ENCODE peak calls at places on chromosomes 12 and 14, in four cellular contexts. One of them, this sample, is unnamed. For H3K9me2 and H3K4me1, the result is how much of the 10 kb centered on the place peaks cover.

GRCh38 chr14:62031504-62031903 is 269.3 kb downstream of the SNAPC1 start:
- DNase-seq in HCT116: no peak
- DNase-seq in GM23248: no peak
- DNase-seq in GM23338: no peak
- DNase-seq in this sample: no peak

GRCh38 chr14:32394038-32394437 is 64.9 kb downstream of the AKAP6 start:
- DNase-seq in HCT116: no peak
- DNase-seq in GM23248: no peak
- DNase-seq in GM23338: no peak
- DNase-seq in this sample: no peak

GRCh38 chr12:114038962-114039361 is 72.8 kb upstream of the RBM19 start:
- DNase-seq in HCT116: no peak
- DNase-seq in GM23248: no peak
- DNase-seq in GM23338: no peak
- DNase-seq in this sample: no peak

GRCh38 chr14:68692916-68693771 is 99.7 kb downstream of the ZFP36L1 start:
- DNase-seq in HCT116: no peak
- DNase-seq in GM23248: peak
- DNase-seq in GM23338: no peak
- DNase-seq in this sample: no peak

GRCh38 chr12:68200854-68201253 is 24.8 kb downstream of the IL26 start:
- DNase-seq in HCT116: no peak
- DNase-seq in GM23248: no peak
- DNase-seq in GM23338: no peak
- DNase-seq in this sample: no peak

GRCh38 chr12:114440450-114441383 is 34.8 kb upstream of the TBX5 start:
- DNase-seq in HCT116: no peak
- DNase-seq in GM23248: peak
- DNase-seq in GM23338: peak
- DNase-seq in this sample: no peak

GRCh38 chr14:64440494-64440893 is 24.8 kb upstream of the AKAP5 start:
- DNase-seq in HCT116: no peak
- DNase-seq in GM23248: peak
- DNase-seq in GM23338: no peak
- DNase-seq in this sample: no peak

GRCh38 chr12:45435945-45436710 is 220.2 kb downstream of the ANO6 start:
- DNase-seq in HCT116: no peak
- DNase-seq in GM23248: peak
- DNase-seq in GM23338: peak
- DNase-seq in this sample: no peak

GRCh38 chr14:51600658-51601057 is 51.1 kb upstream of the FRMD6 start:
- DNase-seq in HCT116: no peak
- DNase-seq in GM23248: peak
- DNase-seq in GM23338: no peak
- DNase-seq in this sample: no peak

GRCh38 chr14:51603495-51603894 is 48.2 kb upstream of the FRMD6 start:
- DNase-seq in HCT116: no peak
- DNase-seq in GM23248: peak
- DNase-seq in GM23338: no peak
- DNase-seq in this sample: peak

GRCh38 chr14:51602176-51602759 is 49.4 kb upstream of the FRMD6 start:
- DNase-seq in HCT116: no peak
- DNase-seq in GM23248: peak
- DNase-seq in GM23338: no peak
- DNase-seq in this sample: no peak

GRCh38 chr14:51605575-51605974 is 46.1 kb upstream of the FRMD6 start:
- DNase-seq in HCT116: no peak
- DNase-seq in GM23248: no peak
- DNase-seq in GM23338: no peak
- DNase-seq in this sample: no peak

GRCh38 chr14:51604078-51604477 is 47.6 kb upstream of the FRMD6 start:
- DNase-seq in HCT116: no peak
- DNase-seq in GM23248: peak
- DNase-seq in GM23338: no peak
- DNase-seq in this sample: peak
- H3K9me2 ChIP-seq in HCT116: under half
- H3K9me2 ChIP-seq in GM23248: under half
- H3K9me2 ChIP-seq in GM23338: under half
- H3K9me2 ChIP-seq in this sample: under half

GRCh38 chr14:52349731-52350130 is 35.6 kb downstream of the PTGER2 start:
- DNase-seq in HCT116: no peak
- DNase-seq in GM23248: no peak
- DNase-seq in GM23338: no peak
- DNase-seq in this sample: no peak

GRCh38 chr14:52348796-52349195 is 34.7 kb downstream of the PTGER2 start:
- DNase-seq in HCT116: no peak
- DNase-seq in GM23248: peak
- DNase-seq in GM23338: no peak
- DNase-seq in this sample: no peak

GRCh38 chr14:52348279-52348678 is 34.2 kb downstream of the PTGER2 start:
- DNase-seq in HCT116: no peak
- DNase-seq in GM23248: peak
- DNase-seq in GM23338: no peak
- DNase-seq in this sample: no peak

GRCh38 chr14:52350445-52350844 is 36.3 kb downstream of the PTGER2 start:
- DNase-seq in HCT116: no peak
- DNase-seq in GM23248: no peak
- DNase-seq in GM23338: no peak
- DNase-seq in this sample: no peak

GRCh38 chr14:52346778-52347177 is 32.7 kb downstream of the PTGER2 start:
- DNase-seq in HCT116: no peak
- DNase-seq in GM23248: no peak
- DNase-seq in GM23338: no peak
- DNase-seq in this sample: no peak
- H3K4me1 ChIP-seq in HCT116: under half
- H3K4me1 ChIP-seq in GM23248: under half
- H3K4me1 ChIP-seq in GM23338: under half
- H3K4me1 ChIP-seq in this sample: under half

DNA sequence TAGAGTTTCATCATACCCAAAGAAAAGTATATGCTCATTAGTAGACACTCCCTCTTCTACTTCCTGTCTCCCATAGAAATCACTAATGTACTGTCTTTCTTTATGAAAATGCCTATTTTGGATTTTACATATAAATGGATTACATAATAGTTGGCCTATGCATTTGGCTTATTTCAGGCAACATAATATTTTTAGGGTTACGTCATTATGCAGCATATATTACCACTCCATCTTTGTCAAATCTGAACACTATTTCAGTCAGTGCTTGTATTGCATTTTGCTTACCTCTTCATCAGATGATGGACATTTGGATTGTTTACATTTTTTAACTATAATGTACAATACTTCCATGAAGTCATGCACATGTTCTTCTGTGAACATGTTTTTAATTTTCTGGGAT is 1406.1 kb downstream of the LRFN5 start:
- DNase-seq in HCT116: no peak
- DNase-seq in GM23248: no peak
- DNase-seq in GM23338: no peak
- DNase-seq in this sample: no peak
- TF ChIP-seq EZH2phosphoT487 in HCT116: no peak
- TF ChIP-seq EZH2phosphoT487 in GM23248: no peak
- TF ChIP-seq EZH2phosphoT487 in GM23338: no peak
- TF ChIP-seq EZH2phosphoT487 in this sample: no peak

GRCh38 chr12:122023339-122024131 is 1.9 kb downstream of the BCL7A start:
- DNase-seq in HCT116: peak
- DNase-seq in GM23248: peak
- DNase-seq in GM23338: peak
- DNase-seq in this sample: peak
- H3K9me2 ChIP-seq in HCT116: under half
- H3K9me2 ChIP-seq in GM23248: under half
- H3K9me2 ChIP-seq in GM23338: under half
- H3K9me2 ChIP-seq in this sample: under half

DNA sequence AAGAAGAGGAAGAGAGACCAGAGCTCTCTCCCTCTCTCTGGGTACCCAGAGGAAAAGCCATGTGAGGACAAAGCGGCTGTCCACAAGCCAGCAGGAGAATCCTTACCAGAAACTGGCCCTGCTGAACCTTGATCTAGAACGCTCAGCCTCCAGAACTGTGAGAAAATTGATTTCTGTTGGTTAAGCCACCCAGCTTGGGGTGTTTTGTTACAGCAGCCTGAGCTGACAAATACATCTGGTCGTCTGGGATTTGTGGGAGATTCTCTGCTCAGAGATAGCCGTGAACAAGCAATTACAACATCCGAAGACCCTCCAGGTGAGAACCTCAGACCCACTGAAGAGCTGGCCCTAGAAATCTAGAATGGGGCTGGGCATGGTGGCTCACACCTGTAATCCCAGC is 6.5 kb upstream of the PRIMA1 start:
- DNase-seq in HCT116: no peak
- DNase-seq in GM23248: no peak
- DNase-seq in GM23338: no peak
- DNase-seq in this sample: no peak
- H3K4me1 ChIP-seq in HCT116: under half
- H3K4me1 ChIP-seq in GM23248: under half
- H3K4me1 ChIP-seq in GM23338: under half
- H3K4me1 ChIP-seq in this sample: under half

GRCh38 chr14:105999361-106000028 is 473.1 kb downstream of the TMEM121 start:
- DNase-seq in HCT116: peak
- DNase-seq in GM23248: peak
- DNase-seq in GM23338: peak
- DNase-seq in this sample: peak
- TF ChIP-seq EZH2phosphoT487 in HCT116: no peak
- TF ChIP-seq EZH2phosphoT487 in GM23248: no peak
- TF ChIP-seq EZH2phosphoT487 in GM23338: no peak
- TF ChIP-seq EZH2phosphoT487 in this sample: no peak

DNA sequence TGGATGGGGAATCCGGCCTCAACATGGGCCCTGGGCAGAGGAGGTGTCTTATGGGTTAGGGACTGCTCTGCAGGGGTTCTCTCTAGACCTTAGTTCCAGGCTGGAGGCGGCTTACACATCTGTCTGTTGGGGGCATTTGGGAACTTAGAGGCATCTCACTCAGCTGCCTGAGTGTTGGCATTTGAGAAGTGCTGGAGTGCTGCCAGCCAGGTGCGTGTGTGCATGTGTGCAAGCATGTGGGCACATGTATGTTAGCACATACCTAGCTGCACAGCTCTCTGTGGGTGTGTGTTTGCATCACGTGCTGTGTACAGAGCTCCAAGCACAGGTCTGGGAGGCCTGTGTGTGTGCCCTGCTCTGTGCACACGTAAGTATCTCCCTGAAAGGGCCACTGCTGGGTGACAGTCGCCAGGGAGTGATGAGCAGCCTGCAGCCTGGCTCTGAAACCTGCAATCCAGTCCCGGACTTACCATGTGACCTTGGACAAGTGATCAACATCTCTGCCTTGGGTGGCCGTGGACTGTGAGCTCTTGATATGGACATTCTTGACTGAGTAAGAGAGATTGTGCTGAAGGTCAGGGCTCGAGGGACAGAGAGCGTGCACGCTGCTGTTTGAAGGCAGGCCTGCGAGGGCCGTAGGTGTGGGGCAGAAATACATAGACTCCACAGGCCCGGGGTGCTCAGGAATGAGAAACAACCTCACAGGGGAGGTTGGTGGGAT is 5.2 kb downstream of the LRTM2 start:
- DNase-seq in HCT116: no peak
- DNase-seq in GM23248: no peak
- DNase-seq in GM23338: no peak
- DNase-seq in this sample: no peak
- H3K9me2 ChIP-seq in HCT116: under half
- H3K9me2 ChIP-seq in GM23248: under half
- H3K9me2 ChIP-seq in GM23338: under half
- H3K9me2 ChIP-seq in this sample: under half

GRCh38 chr14:67108230-67108629 is 81.0 kb upstream of the GARIN2 start:
- DNase-seq in HCT116: no peak
- DNase-seq in GM23248: no peak
- DNase-seq in GM23338: no peak
- DNase-seq in this sample: no peak
- H3K4me1 ChIP-seq in HCT116: under half
- H3K4me1 ChIP-seq in GM23248: under half
- H3K4me1 ChIP-seq in GM23338: under half
- H3K4me1 ChIP-seq in this sample: under half

GRCh38 chr14:99246536-99247083 is 25.4 kb downstream of the BCL11B start:
- DNase-seq in HCT116: no peak
- DNase-seq in GM23248: no peak
- DNase-seq in GM23338: peak
- DNase-seq in this sample: no peak
- TF ChIP-seq EZH2phosphoT487 in HCT116: no peak
- TF ChIP-seq EZH2phosphoT487 in GM23248: no peak
- TF ChIP-seq EZH2phosphoT487 in GM23338: no peak
- TF ChIP-seq EZH2phosphoT487 in this sample: no peak

GRCh38 chr14:76781648-76782051 is 20.4 kb downstream of the VASH1 start:
- DNase-seq in HCT116: no peak
- DNase-seq in GM23248: no peak
- DNase-seq in GM23338: no peak
- DNase-seq in this sample: no peak
- H3K9me2 ChIP-seq in HCT116: under half
- H3K9me2 ChIP-seq in GM23248: under half
- H3K9me2 ChIP-seq in GM23338: under half
- H3K9me2 ChIP-seq in this sample: under half